ENCODE peak calls at places on chromosomes 7 and 10, in five cellular contexts. K, W, V, D and R are unnamed samples.

GRCh38 chr10:90787906-90788491 is 69.8 kb downstream of the HTR7 start:
- DNase-seq in W (no peak), V (no peak), K (no peak), D (peak), R (no peak)

GRCh38 chr10:78846071-78846470 is 222.7 kb upstream of the ZMIZ1 start:
- DNase-seq in W (no peak), K (no peak), D (no peak), V (no peak), R (no peak)

GRCh38 chr7:135179321-135179925 is 8.9 kb upstream of the CYREN start:
- DNase-seq in V (no peak), K (no peak), D (no peak), W (peak), R (no peak)

GRCh38 chr7:149003018-149003417 is 25.3 kb downstream of the PDIA4 start:
- DNase-seq in V (no peak), W (no peak), K (no peak), D (no peak), R (no peak)

GRCh38 chr10:79391231-79392019 is 44.2 kb downstream of the PPIF start:
- DNase-seq in W (peak), K (peak), D (no peak), V (no peak), R (no peak)

GRCh38 chr7:55158541-55158940 is 139.7 kb downstream of the EGFR start:
- DNase-seq in D (no peak), K (no peak), W (no peak), V (no peak), R (no peak)

GRCh38 chr10:106467506-106467905 is 697.0 kb downstream of the SORCS1 start:
- DNase-seq in D (no peak), W (no peak), K (no peak), V (no peak), R (no peak)

GRCh38 chr10:1408656-1409358 is 328.5 kb downstream of the ADARB2 start:
- DNase-seq in V (no peak), D (no peak), K (no peak), W (peak), R (no peak)

GRCh38 chr10:124403548-124403947 is 15.2 kb downstream of the OAT start:
- DNase-seq in D (peak), K (no peak), W (peak), V (no peak), R (peak)

GRCh38 chr7:726854-727103 is 280 bp downstream of the DNAAF5 start:
- DNase-seq in D (no peak), V (no peak), W (no peak), K (no peak), R (no peak)

GRCh38 chr7:726084-726853 is at the start of gene DNAAF5:
- DNase-seq in D (peak), W (peak), V (peak), K (peak), R (peak)

GRCh38 chr7:728602-729001 is 1.5 kb upstream of the PRKAR1B start:
- DNase-seq in W (no peak), K (no peak), D (no peak), V (no peak), R (no peak)

GRCh38 chr7:727806-728460 is 852 bp upstream of the PRKAR1B start:
- DNase-seq in K (no peak), W (no peak), V (no peak), D (no peak), R (no peak)

GRCh38 chr7:727104-727805 is at the start of gene PRKAR1B:
- DNase-seq in D (peak), V (no peak), K (peak), W (no peak), R (peak)
- TF ChIP-seq POLR2A in D (peak), V (no peak), K (no peak), W (no peak), R (no peak)

GRCh38 chr7:115747174-115747573 is 283.4 kb downstream of the TFEC start:
- DNase-seq in W (no peak), D (no peak), K (no peak), V (no peak), R (no peak)

GRCh38 chr7:115749924-115750323 is 280.6 kb downstream of the TFEC start:
- DNase-seq in D (no peak), W (no peak), K (no peak), V (no peak), R (no peak)

GRCh38 chr7:115754226-115754625 is 276.3 kb downstream of the TFEC start:
- DNase-seq in W (no peak), D (no peak), K (no peak), V (no peak), R (no peak)

DNA sequence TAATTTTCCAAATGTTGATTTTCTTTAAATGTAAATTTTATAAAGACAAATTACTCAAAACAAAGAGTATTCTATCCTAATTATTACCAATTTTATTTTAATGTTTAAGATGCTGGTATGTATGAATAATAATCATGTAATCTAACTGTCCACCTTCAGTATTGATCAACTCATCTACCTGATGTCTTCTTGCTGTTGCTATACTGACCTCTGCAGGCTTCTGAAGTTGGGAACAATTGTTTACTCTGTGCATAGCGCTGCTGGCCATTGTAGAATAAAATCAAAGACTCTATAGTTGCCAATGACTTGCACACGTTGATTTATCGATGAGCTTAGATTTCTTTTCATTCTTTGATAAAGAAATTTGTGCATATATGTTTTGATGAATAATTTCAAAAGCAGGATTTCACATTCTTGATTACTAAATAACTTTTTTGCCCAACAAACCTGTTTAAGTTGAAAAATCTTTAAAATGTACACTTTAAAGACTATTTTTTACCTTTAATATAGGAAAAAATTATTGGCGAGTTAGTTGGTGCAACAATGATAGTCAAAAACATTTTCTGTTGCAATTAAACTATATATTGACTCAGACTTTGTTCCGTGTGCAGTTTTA is 282.3 kb downstream of the TFEC start:
- DNase-seq in D (no peak), W (no peak), K (no peak), V (no peak), R (no peak)
- TF ChIP-seq CTCF in D (peak), W (no peak), K (no peak), V (no peak), R (no peak)

DNA sequence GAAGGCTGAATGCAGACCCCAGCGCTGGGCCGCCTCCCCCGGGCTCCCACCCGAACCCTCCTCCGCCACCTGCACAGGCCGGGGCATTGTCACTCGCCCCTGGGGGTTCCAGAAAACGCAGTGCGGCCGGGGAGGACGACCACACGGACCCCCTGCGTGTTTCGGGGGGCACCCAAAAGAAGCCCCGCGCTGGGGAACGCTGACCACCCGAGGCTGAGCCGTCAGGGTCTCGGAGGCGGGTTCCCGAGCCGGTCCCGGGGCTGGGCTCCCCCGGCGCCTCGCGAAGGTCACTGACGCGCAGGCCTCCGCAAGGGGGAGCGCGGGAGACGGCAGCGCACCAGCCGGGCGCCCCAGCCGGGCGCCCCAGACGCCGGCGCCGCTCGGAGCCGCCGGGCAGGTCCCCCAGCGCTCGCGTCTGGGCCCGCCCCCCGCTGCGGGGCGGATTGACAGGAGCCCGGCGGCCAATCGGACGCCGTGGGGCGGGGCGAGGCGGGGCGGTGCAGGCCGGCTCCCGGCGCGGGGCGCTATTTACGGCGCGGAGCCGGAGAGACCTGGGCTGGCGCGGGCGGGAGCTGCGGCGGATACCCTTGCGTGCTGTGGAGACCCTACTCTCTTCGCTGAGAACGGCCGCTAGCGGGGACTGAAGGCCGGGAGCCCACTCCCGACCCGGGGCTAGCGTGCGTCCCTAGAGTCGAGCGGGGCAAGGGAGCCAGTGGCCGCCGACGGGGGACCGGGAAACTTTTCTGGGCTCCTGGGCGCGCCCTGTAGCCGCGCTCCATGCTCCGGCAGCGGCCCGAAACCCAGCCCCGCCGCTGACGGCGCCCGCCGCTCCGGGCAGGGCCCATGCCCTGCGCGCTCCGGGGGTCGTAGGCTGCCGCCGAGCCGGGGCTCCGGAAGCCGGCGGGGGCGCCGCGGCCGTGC is at the start of gene BAMBI:
- DNase-seq in W (peak), K (peak), D (peak), V (peak), R (peak)
- TF ChIP-seq POLR2A in W (no peak), K (peak), D (peak), V (peak), R (peak)

DNA sequence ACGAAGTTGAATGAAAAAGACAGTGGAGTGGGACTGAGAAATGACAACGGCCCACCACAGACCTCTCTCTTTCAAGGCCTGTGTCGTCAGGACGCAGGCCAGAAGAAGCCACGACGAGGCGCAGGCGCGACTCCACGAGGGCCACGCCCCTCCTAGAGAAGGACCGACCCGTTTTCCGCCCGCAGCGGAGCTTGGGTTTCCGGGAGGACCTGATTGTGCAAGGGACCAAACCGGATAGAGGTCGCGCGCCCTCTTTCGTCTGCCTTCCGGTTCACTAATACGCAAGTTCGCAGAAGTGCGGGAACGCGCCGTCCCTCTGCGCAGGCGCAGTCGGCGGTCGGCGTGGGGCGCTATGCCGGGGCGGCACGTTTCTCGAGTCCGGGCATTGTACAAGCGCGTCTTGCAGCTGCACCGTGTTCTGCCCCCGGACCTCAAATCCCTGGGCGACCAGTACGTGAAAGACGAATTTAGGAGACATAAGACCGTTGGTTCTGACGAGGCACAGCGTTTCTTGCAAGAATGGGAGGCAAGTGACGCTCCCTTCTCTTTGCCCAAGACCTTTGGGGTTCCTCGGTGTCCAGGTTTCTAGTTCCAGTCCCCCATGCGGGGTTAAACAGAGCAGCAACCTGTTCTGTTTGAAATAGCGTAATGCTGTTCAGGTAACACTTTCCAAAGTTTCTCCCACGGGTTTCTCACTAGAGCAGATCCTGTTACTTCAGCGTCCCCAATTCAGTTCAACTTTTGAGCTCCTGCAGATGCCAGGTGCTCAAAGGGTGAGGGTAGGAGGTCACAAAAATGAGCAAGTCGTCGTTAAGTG is at the start of gene SDHAF3:
- DNase-seq in V (peak), K (peak), D (peak), W (peak), R (peak)
- TF ChIP-seq CTCF in V (no peak), K (no peak), D (peak), W (no peak), R (no peak)